ENCODE peak calls at places on chromosomes 1 and 21, in five cellular contexts. R is upper lobe of left lung; D is T-helper 9 cell; Q is dermis blood vessel endothelial cell; S is activated T-cell treated with anti-CD3 and anti-CD28 coated beads, Interleukin-2, amount 50 U/mL, for 72 hours. C is an unnamed sample.

GRCh38 chr1:2545754-2546514 is 10.2 kb upstream of the TNFRSF14 start:
- DNase-seq in R (peak; percentile 97), D (peak; percentile 85), Q (peak; percentile 91), S (peak; percentile 90), C (peak; percentile 86)

GRCh38 chr1:180290265-180291001 is 60.4 kb downstream of the LHX4 start:
- DNase-seq in R (no peak), D (no peak), Q (no peak), S (no peak), C (no peak)

GRCh38 chr21:34813266-34813886 is 144.6 kb downstream of the CLIC6 start:
- DNase-seq in R (no peak), D (no peak), Q (peak; percentile 33), S (no peak), C (no peak)

GRCh38 chr1:54309631-54310366 is 96.4 kb downstream of the SSBP3 start:
- DNase-seq in R (no peak), D (no peak), Q (no peak), S (no peak), C (no peak)

GRCh38 chr1:201481004-201481380 is 12.0 kb upstream of the PHLDA3 start:
- DNase-seq in R (no peak), D (no peak), Q (no peak), S (no peak), C (no peak)

GRCh38 chr1:111992396-111992985 is 3.0 kb upstream of the KCND3 start:
- DNase-seq in R (no peak), D (no peak), Q (no peak), S (no peak), C (no peak)

GRCh38 chr1:116006486-116006964 is 30.2 kb downstream of the SLC22A15 start:
- DNase-seq in R (no peak), D (no peak), Q (no peak), S (no peak), C (no peak)

GRCh38 chr21:36246080-36246631 is 73.8 kb upstream of the MORC3 start:
- DNase-seq in R (peak; percentile 60), D (no peak), Q (no peak), S (no peak), C (no peak)

GRCh38 chr1:179591592-179592580 is at the start of gene TDRD5:
- DNase-seq in R (peak; percentile 31), D (no peak), Q (no peak), S (no peak), C (no peak)

GRCh38 chr1:5981009-5981380 is 11.2 kb downstream of the NPHP4 start:
- DNase-seq in R (no peak), D (no peak), Q (no peak), S (no peak), C (no peak)

GRCh38 chr21:33402011-33402979 is 918 bp upstream of the IFNGR2 start:
- DNase-seq in R (peak; percentile 83), D (no peak), Q (peak; percentile 60), S (no peak), C (no peak)

GRCh38 chr1:176445402-176445801 is 17.6 kb upstream of the PAPPA2 start:
- DNase-seq in R (no peak), D (no peak), Q (no peak), S (no peak), C (no peak)

GRCh38 chr21:41183575-41183974 is 15.6 kb downstream of the BACE2 start:
- DNase-seq in R (no peak), D (no peak), Q (no peak), S (no peak), C (no peak)

GRCh38 chr21:42097860-42098259 is 26.7 kb downstream of the UMODL1 start:
- DNase-seq in R (peak; percentile 88), D (no peak), Q (peak; percentile 98), S (no peak), C (no peak)

GRCh38 chr1:31617218-31617916 is at the start of gene HCRTR1:
- DNase-seq in R (peak; percentile 16), D (no peak), Q (peak; percentile 19), S (no peak), C (no peak)

GRCh38 chr1:18926315-18927081 is 24.1 kb upstream of the ALDH4A1 start:
- DNase-seq in R (peak; percentile 78), D (peak; percentile 74), Q (peak; percentile 98), S (peak; percentile 93), C (peak; percentile 41)

GRCh38 chr1:110581637-110582036 is 24.5 kb downstream of the KCNA2 start:
- DNase-seq in R (peak; percentile 2), D (no peak), Q (no peak), S (no peak), C (no peak)

GRCh38 chr1:201885531-201886075 is 3.1 kb upstream of the SHISA4 start:
- DNase-seq in R (peak; percentile 60), D (no peak), Q (no peak), S (no peak), C (no peak)

GRCh38 chr1:152451254-152451653 is 37.2 kb upstream of the CRNN start:
- DNase-seq in R (no peak), D (no peak), Q (no peak), S (no peak), C (no peak)

GRCh38 chr1:245516178-245516829 is 361.5 kb downstream of the KIF26B start:
- DNase-seq in R (no peak), D (no peak), Q (peak; percentile 2), S (no peak), C (no peak)

GRCh38 chr21:42839271-42840231 is 39.8 kb downstream of the WDR4 start:
- DNase-seq in R (no peak), D (no peak), Q (no peak), S (no peak), C (no peak)

GRCh38 chr1:164720329-164721036 is 161.5 kb downstream of the PBX1 start:
- DNase-seq in R (no peak), D (no peak), Q (no peak), S (no peak), C (no peak)

GRCh38 chr1:109112652-109113285 is 1.1 kb upstream of the ELAPOR1 start:
- DNase-seq in R (peak; percentile 94), D (peak; percentile 94), Q (peak; percentile 93), S (peak; percentile 88), C (peak; percentile 83)

GRCh38 chr1:21651214-21652042 is 17.7 kb downstream of the RAP1GAP start:
- DNase-seq in R (peak; percentile 40), D (peak; percentile 16), Q (no peak), S (peak; percentile 51), C (peak; percentile 18)

GRCh38 chr1:243267346-243268283 is 11.8 kb downstream of the SDCCAG8 start:
- DNase-seq in R (peak; percentile 83), D (no peak), Q (no peak), S (no peak), C (no peak)

GRCh38 chr1:170734412-170735175 is 70.7 kb downstream of the PRRX1 start:
- DNase-seq in R (no peak), D (no peak), Q (no peak), S (no peak), C (no peak)

GRCh38 chr1:19130476-19130875 is 79.6 kb downstream of the UBR4 start:
- DNase-seq in R (no peak), D (no peak), Q (no peak), S (no peak), C (no peak)

GRCh38 chr1:61782771-61783170 is 40.5 kb downstream of the PATJ start:
- DNase-seq in R (no peak), D (peak; percentile 50), Q (no peak), S (peak; percentile 76), C (peak; percentile 42)

GRCh38 chr1:148373236-148373935 is 109.7 kb downstream of the PPIAL4G start:
- DNase-seq in R (no peak), D (no peak), Q (no peak), S (no peak), C (no peak)

C was measured in effector CD8-positive, alpha-beta T cell.